ENCODE peak calls at places on chromosomes 6 and 20, in five cellular contexts. C is HepG2, V is GM12878, N is SK-N-SH, E is H1. P is an unnamed sample.
A peak's percentile ranks its signal among the peaks of the same experiment; 100 is the strongest.

GRCh38 chr6:139801571-139802321 is 427.3 kb upstream of the CITED2 start:
- DNase-seq in C (no peak), V (no peak), N (no peak), E (no peak), P (no peak)

GRCh38 chr20:8043687-8044278 is 24.2 kb upstream of the TMX4 start:
- DNase-seq in C (peak; percentile 81), V (no peak), N (peak; percentile 44), E (no peak), P (peak; percentile 14)

GRCh38 chr6:15266423-15266996 is 20.6 kb downstream of the JARID2 start:
- DNase-seq in C (peak; percentile 82), V (no peak), N (no peak), E (no peak), P (no peak)

GRCh38 chr6:90483116-90483839 is 103.6 kb downstream of the MAP3K7 start:
- DNase-seq in C (no peak), V (no peak), N (no peak), E (no peak), P (no peak)

GRCh38 chr20:22768779-22769178 is 184.4 kb upstream of the FOXA2 start:
- DNase-seq in C (no peak), V (no peak), N (no peak), E (no peak), P (no peak)

GRCh38 chr6:118815495-118815894 is 78.5 kb upstream of the ASF1A start:
- DNase-seq in C (no peak), V (no peak), N (no peak), E (no peak), P (no peak)

GRCh38 chr6:118873239-118873638 is 20.7 kb upstream of the ASF1A start:
- DNase-seq in C (no peak), V (no peak), N (no peak), E (no peak), P (no peak)

GRCh38 chr20:36507746-36508145 is 33.6 kb upstream of the MYL9 start:
- DNase-seq in C (no peak), V (no peak), N (no peak), E (no peak), P (no peak)

GRCh38 chr6:166939894-166940293 is 16.5 kb downstream of the RNASET2 start:
- DNase-seq in C (no peak), V (no peak), N (no peak), E (no peak), P (no peak)

GRCh38 chr6:44842616-44843015 is 455.1 kb downstream of the CDC5L start:
- DNase-seq in C (no peak), V (no peak), N (no peak), E (no peak), P (no peak)

GRCh38 chr6:30067460-30068139 is 602 bp downstream of the PPP1R11 start:
- DNase-seq in C (no peak), V (no peak), N (peak; percentile 89), E (no peak), P (peak; percentile 48)

GRCh38 chr6:3305216-3305565 is 46.4 kb downstream of the PSMG4 start:
- DNase-seq in C (no peak), V (no peak), N (no peak), E (no peak), P (no peak)

GRCh38 chr6:97275809-97276208 is 7.2 kb downstream of the MMS22L start:
- DNase-seq in C (no peak), V (no peak), N (no peak), E (no peak), P (no peak)

GRCh38 chr20:13654463-13655023 is 15.8 kb upstream of the TASP1 start:
- DNase-seq in C (no peak), V (no peak), N (no peak), E (no peak), P (no peak)

GRCh38 chr6:53527249-53527765 is 17.6 kb downstream of the GCLC start:
- DNase-seq in C (no peak), V (no peak), N (no peak), E (no peak), P (no peak)

GRCh38 chr6:119960065-119960464 is 610.5 kb upstream of the MAN1A1 start:
- DNase-seq in C (no peak), V (no peak), N (no peak), E (no peak), P (no peak)

GRCh38 chr6:66948106-66948505 is 1241.1 kb upstream of the EYS start:
- DNase-seq in C (no peak), V (no peak), N (no peak), E (no peak), P (no peak)

GRCh38 chr20:45097485-45098095 is 3.3 kb downstream of the KCNS1 start:
- DNase-seq in C (no peak), V (no peak), N (peak; percentile 67), E (no peak), P (peak; percentile 53)

GRCh38 chr6:135281227-135281626 is 100.1 kb downstream of the MYB start:
- DNase-seq in C (no peak), V (no peak), N (no peak), E (no peak), P (no peak)

GRCh38 chr6:135280375-135281136 is 99.4 kb downstream of the MYB start:
- DNase-seq in C (no peak), V (no peak), N (peak; percentile 27), E (no peak), P (no peak)

GRCh38 chr6:135282425-135282824 is 101.3 kb downstream of the MYB start:
- DNase-seq in C (no peak), V (no peak), N (no peak), E (no peak), P (no peak)

GRCh38 chr6:135285165-135285564 is 104.1 kb downstream of the MYB start:
- DNase-seq in C (no peak), V (no peak), N (no peak), E (no peak), P (no peak)

DNA sequence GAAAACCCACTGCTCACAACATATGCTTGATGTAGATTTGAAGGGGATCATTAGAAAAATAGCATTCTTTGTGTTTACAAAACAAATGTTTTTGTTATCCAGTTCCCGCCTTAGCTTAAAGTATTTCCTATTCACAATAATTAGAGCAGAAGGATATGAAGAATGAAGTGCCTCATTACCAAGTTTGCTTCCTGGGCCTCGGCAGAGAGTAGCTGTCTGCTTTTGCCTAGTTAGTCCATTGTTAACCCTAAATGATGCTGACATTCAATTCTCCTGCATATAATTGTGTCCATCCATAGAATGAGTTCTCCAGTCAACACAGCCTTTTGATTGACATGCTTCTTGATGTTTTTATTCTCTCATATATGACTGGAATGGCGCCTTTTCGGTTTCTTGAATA is 100.8 kb downstream of the MYB start:
- DNase-seq in C (no peak), V (no peak), N (no peak), E (no peak), P (no peak)
- TF ChIP-seq TAF1 in C (no peak), V (no peak), N (no peak), E (no peak), P (no peak)

GRCh38 chr20:20184711-20185110 is 132.4 kb downstream of the CFAP61 start:
- DNase-seq in C (no peak), V (no peak), N (no peak), E (no peak), P (no peak)
- TF ChIP-seq TAF1 in C (no peak), V (no peak), N (no peak), E (no peak), P (no peak)

GRCh38 chr6:11632231-11632630 is 94.7 kb downstream of the TMEM170B start:
- DNase-seq in C (no peak), V (no peak), N (no peak), E (no peak), P (no peak)
- TF ChIP-seq TAF1 in C (no peak), V (no peak), N (no peak), E (no peak), P (no peak)

DNA sequence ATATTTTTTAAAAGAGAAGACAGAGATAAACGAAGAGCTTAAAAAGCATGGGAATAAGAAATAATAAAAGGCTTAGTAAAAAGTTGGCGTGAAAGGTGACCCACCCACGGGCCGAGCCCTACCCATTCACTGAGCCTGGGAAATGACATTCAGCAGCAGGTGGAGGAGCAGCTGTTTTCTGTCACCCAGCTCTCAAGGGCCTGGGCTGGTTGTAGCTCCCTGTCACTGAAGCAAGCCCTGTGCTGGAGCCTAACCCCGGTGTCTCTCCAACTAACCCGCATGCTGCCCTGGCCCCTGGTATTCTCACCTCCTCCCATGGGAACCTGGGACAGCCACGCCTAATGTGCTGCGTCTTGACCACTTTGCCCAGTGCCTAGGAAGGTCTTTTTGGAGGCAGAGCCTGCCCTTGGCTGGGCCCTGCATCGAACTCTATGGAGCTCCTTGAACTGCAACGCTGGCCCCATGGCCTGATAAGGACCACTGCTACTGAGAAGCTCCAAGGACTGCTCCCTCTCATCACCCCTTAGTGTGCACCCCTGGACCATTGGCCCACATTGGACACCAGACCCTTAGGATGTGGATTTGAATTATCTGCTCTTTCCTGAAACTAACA is 68.8 kb upstream of the IYD start:
- DNase-seq in C (no peak), V (no peak), N (no peak), E (no peak), P (no peak)
- TF ChIP-seq TAF1 in C (no peak), V (no peak), N (no peak), E (no peak), P (no peak)

DNA sequence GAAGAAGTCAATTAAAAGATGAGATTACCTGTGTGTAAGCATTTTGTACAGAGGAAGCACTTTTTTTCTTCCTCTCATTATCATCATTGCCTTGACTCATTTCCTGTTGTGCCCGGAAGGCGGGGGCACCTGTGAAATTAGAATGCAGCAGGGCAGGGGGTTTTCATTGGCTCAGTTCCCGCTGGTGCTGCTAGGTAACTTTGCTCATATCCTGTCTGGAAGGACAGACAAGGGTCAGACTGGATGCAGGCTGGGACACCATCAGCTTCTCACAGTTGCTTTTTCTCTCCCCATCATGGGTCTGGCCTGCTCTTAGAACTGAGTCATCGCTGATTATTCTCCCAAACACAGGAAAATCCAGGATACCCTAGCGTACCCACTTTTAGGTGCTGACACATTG is 195.9 kb upstream of the SASH1 start:
- DNase-seq in C (no peak), V (no peak), N (no peak), E (peak; percentile 3), P (no peak)
- TF ChIP-seq TAF1 in C (no peak), V (no peak), N (no peak), E (no peak), P (no peak)

DNA sequence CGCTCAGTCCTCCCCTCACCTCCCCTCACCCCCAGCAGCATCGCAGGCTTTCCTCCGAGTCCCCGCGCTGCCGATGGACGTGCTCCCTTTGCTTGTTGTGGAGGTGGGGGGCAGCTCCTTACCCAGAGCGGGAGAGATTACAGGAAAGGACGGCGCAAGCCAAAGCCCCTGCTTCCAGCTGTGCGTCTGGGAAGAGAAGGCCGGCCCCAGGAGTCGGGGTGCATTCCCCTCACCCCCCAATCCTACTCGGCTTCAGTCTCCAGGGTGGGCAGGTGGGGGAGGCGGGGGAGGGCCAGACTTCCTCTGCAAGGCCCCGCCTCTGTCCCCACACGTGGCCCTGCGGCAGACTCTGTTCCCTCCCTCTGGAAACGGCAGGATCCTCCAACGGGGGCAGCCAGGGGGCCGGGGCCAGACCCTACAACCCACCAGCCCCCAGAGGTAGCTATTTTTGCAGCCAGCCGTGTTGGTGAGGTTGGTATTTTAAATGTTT is 43.6 kb downstream of the NTSR1 start:
- DNase-seq in C (no peak), V (no peak), N (no peak), E (no peak), P (no peak)
- TF ChIP-seq TAF1 in C (no peak), V (no peak), N (no peak), E (no peak), P (no peak)